ENCODE peak calls at places on chromosome 6, in eight cellular contexts. One of them, this sample, is unnamed.
A peak's percentile ranks its signal among the peaks of the same experiment; 100 is the strongest.

GRCh38 chr6:85705220-85705619 is 62.5 kb upstream of the SYNCRIP start:
- DNase-seq in BE2C: no peak
- DNase-seq in right lobe of liver: no peak
- DNase-seq in breast epithelium: no peak
- DNase-seq in BJ: no peak
- DNase-seq in tibial nerve: no peak
- DNase-seq in fibroblast of lung: no peak
- DNase-seq in CD4-positive, alpha-beta T cell: no peak
- DNase-seq in this sample: no peak

GRCh38 chr6:35181933-35182612 is 31.7 kb upstream of the SCUBE3 start:
- DNase-seq in BE2C: peak; percentile 62
- DNase-seq in right lobe of liver: no peak
- DNase-seq in breast epithelium: peak; percentile 67
- DNase-seq in BJ: peak; percentile 21
- DNase-seq in tibial nerve: peak; percentile 40
- DNase-seq in fibroblast of lung: peak; percentile 85
- DNase-seq in CD4-positive, alpha-beta T cell: no peak
- DNase-seq in this sample: no peak

GRCh38 chr6:73262701-73263569 is at the start of gene KHDC1:
- DNase-seq in BE2C: peak; percentile 73
- DNase-seq in right lobe of liver: no peak
- DNase-seq in breast epithelium: no peak
- DNase-seq in BJ: no peak
- DNase-seq in tibial nerve: no peak
- DNase-seq in fibroblast of lung: peak; percentile 49
- DNase-seq in CD4-positive, alpha-beta T cell: peak; percentile 29
- DNase-seq in this sample: no peak

GRCh38 chr6:128167552-128167951 is 266.7 kb upstream of the THEMIS start:
- DNase-seq in BE2C: no peak
- DNase-seq in right lobe of liver: no peak
- DNase-seq in breast epithelium: no peak
- DNase-seq in BJ: peak; percentile 18
- DNase-seq in tibial nerve: no peak
- DNase-seq in fibroblast of lung: no peak
- DNase-seq in CD4-positive, alpha-beta T cell: no peak
- DNase-seq in this sample: no peak

GRCh38 chr6:31446481-31446880 is 43.1 kb downstream of the MICA start:
- DNase-seq in BE2C: no peak
- DNase-seq in right lobe of liver: no peak
- DNase-seq in breast epithelium: no peak
- DNase-seq in BJ: peak; percentile 13
- DNase-seq in tibial nerve: no peak
- DNase-seq in fibroblast of lung: no peak
- DNase-seq in CD4-positive, alpha-beta T cell: no peak
- DNase-seq in this sample: no peak

GRCh38 chr6:151999194-151999593 is 191.7 kb downstream of the ESR1 start:
- DNase-seq in BE2C: no peak
- DNase-seq in right lobe of liver: no peak
- DNase-seq in breast epithelium: no peak
- DNase-seq in BJ: peak; percentile 19
- DNase-seq in tibial nerve: no peak
- DNase-seq in fibroblast of lung: no peak
- DNase-seq in CD4-positive, alpha-beta T cell: no peak
- DNase-seq in this sample: peak; percentile 19

GRCh38 chr6:131293472-131293911 is 158.2 kb downstream of the AKAP7 start:
- DNase-seq in BE2C: no peak
- DNase-seq in right lobe of liver: no peak
- DNase-seq in breast epithelium: no peak
- DNase-seq in BJ: no peak
- DNase-seq in tibial nerve: no peak
- DNase-seq in fibroblast of lung: no peak
- DNase-seq in CD4-positive, alpha-beta T cell: no peak
- DNase-seq in this sample: no peak

GRCh38 chr6:11535801-11536230 is 1.7 kb upstream of the TMEM170B start:
- DNase-seq in BE2C: no peak
- DNase-seq in right lobe of liver: no peak
- DNase-seq in breast epithelium: no peak
- DNase-seq in BJ: no peak
- DNase-seq in tibial nerve: no peak
- DNase-seq in fibroblast of lung: peak; percentile 39
- DNase-seq in CD4-positive, alpha-beta T cell: no peak
- DNase-seq in this sample: no peak

GRCh38 chr6:17352302-17352701 is 41.1 kb upstream of the CAP2 start:
- DNase-seq in BE2C: no peak
- DNase-seq in right lobe of liver: no peak
- DNase-seq in breast epithelium: no peak
- DNase-seq in BJ: no peak
- DNase-seq in tibial nerve: no peak
- DNase-seq in fibroblast of lung: no peak
- DNase-seq in CD4-positive, alpha-beta T cell: no peak
- DNase-seq in this sample: no peak

GRCh38 chr6:162173448-162173847 is 554.1 kb downstream of the PRKN start:
- DNase-seq in BE2C: no peak
- DNase-seq in right lobe of liver: no peak
- DNase-seq in breast epithelium: no peak
- DNase-seq in BJ: no peak
- DNase-seq in tibial nerve: no peak
- DNase-seq in fibroblast of lung: no peak
- DNase-seq in CD4-positive, alpha-beta T cell: no peak
- DNase-seq in this sample: no peak

GRCh38 chr6:48747040-48747439 is 636.0 kb upstream of the PTCHD4 start:
- DNase-seq in BE2C: no peak
- DNase-seq in right lobe of liver: no peak
- DNase-seq in breast epithelium: no peak
- DNase-seq in BJ: peak; percentile 59
- DNase-seq in tibial nerve: no peak
- DNase-seq in fibroblast of lung: peak; percentile 81
- DNase-seq in CD4-positive, alpha-beta T cell: no peak
- DNase-seq in this sample: no peak

GRCh38 chr6:30075094-30075986 is at the start of gene RNF39:
- DNase-seq in BE2C: no peak
- DNase-seq in right lobe of liver: no peak
- DNase-seq in breast epithelium: no peak
- DNase-seq in BJ: no peak
- DNase-seq in tibial nerve: no peak
- DNase-seq in fibroblast of lung: no peak
- DNase-seq in CD4-positive, alpha-beta T cell: no peak
- DNase-seq in this sample: no peak
- TF ChIP-seq CTCF in BE2C: peak; percentile 26
- TF ChIP-seq CTCF in right lobe of liver: no peak
- TF ChIP-seq CTCF in breast epithelium: no peak
- TF ChIP-seq CTCF in BJ: peak; percentile 44
- TF ChIP-seq CTCF in tibial nerve: peak; percentile 17
- TF ChIP-seq CTCF in fibroblast of lung: peak; percentile 15
- TF ChIP-seq CTCF in CD4-positive, alpha-beta T cell: peak; percentile 40
- TF ChIP-seq CTCF in this sample: peak; percentile 48

GRCh38 chr6:1312444-1313363 is 806 bp downstream of the FOXQ1 start:
- DNase-seq in BE2C: no peak
- DNase-seq in right lobe of liver: no peak
- DNase-seq in breast epithelium: no peak
- DNase-seq in BJ: no peak
- DNase-seq in tibial nerve: no peak
- DNase-seq in fibroblast of lung: no peak
- DNase-seq in CD4-positive, alpha-beta T cell: no peak
- DNase-seq in this sample: no peak
- H3K27me3 ChIP-seq in BE2C: peaks cover 69% of the 10 kb centered on the region
- H3K27me3 ChIP-seq in right lobe of liver: peaks cover 13% of the 10 kb centered on the region
- H3K27me3 ChIP-seq in breast epithelium: no peaks in the 10 kb centered on the region
- H3K27me3 ChIP-seq in BJ: peaks cover 9% of the 10 kb centered on the region
- H3K27me3 ChIP-seq in tibial nerve: peaks cover 77% of the 10 kb centered on the region
- H3K27me3 ChIP-seq in fibroblast of lung: no peaks in the 10 kb centered on the region
- H3K27me3 ChIP-seq in CD4-positive, alpha-beta T cell: peaks cover 71% of the 10 kb centered on the region
- H3K27me3 ChIP-seq in this sample: peaks cover 29% of the 10 kb centered on the region

DNA sequence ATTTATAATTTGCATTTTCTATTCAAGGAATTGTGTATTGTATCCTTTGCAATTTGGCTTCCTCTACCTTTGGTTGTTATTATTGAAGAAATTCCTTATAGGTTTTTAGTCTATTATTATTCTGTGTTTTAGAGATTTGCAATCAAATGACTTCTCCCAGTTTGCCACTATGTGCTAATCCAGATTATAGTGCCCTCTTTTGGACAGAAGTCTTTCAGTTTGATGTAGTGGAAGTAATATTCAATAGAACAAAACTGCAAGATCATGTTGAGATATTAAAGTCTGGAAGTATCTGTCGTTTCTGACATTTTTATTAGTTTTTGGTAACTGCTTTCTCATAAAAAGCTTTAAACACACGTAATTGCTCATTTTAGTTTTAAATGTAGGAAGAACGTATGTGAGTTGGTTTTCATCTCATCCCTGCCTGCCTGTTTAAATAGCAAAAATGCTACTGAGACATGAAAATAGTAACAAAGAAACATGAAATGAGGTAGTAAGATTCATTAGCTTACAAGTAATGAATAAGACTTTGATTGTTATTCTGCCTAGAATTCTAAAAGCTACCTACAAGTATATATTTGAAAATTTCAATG is 72.8 kb downstream of the RTN4IP1 start:
- DNase-seq in BE2C: no peak
- DNase-seq in right lobe of liver: no peak
- DNase-seq in breast epithelium: no peak
- DNase-seq in BJ: no peak
- DNase-seq in tibial nerve: no peak
- DNase-seq in fibroblast of lung: peak; percentile 68
- DNase-seq in CD4-positive, alpha-beta T cell: no peak
- DNase-seq in this sample: no peak
- TF ChIP-seq CTCF in BE2C: peak; percentile 21
- TF ChIP-seq CTCF in right lobe of liver: peak; percentile 37
- TF ChIP-seq CTCF in breast epithelium: no peak
- TF ChIP-seq CTCF in BJ: peak; percentile 47
- TF ChIP-seq CTCF in tibial nerve: no peak
- TF ChIP-seq CTCF in fibroblast of lung: peak; percentile 34
- TF ChIP-seq CTCF in CD4-positive, alpha-beta T cell: peak; percentile 75
- TF ChIP-seq CTCF in this sample: peak; percentile 32

DNA sequence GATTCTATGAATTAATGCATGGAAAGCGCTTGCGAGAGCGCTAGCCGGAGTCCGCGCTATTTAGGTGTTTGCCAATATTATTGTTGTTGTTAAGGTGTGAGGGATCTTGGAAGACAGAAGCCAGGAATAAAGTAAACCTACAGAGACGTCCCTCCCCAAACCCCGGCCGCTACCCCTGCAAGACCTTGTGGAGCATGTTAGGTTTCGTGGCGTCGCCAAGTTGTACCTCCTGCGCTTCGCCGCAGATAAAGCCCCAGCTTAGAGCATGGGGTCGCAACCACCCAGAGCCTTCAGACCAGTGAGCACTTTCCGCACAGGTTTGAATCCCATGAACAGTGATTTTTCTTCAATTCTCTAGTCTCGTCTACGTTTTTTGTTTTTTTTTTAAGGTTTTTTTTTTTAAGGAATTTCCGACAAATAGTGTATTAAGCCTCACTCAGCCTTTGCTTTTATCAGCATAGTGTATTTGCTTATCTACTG is 16.9 kb upstream of the ZSCAN9 start:
- DNase-seq in BE2C: no peak
- DNase-seq in right lobe of liver: no peak
- DNase-seq in breast epithelium: no peak
- DNase-seq in BJ: no peak
- DNase-seq in tibial nerve: no peak
- DNase-seq in fibroblast of lung: peak; percentile 6
- DNase-seq in CD4-positive, alpha-beta T cell: no peak
- DNase-seq in this sample: no peak
- H3K27me3 ChIP-seq in BE2C: peaks cover 60% of the 10 kb centered on the region
- H3K27me3 ChIP-seq in right lobe of liver: peaks cover 57% of the 10 kb centered on the region
- H3K27me3 ChIP-seq in breast epithelium: no peaks in the 10 kb centered on the region
- H3K27me3 ChIP-seq in BJ: peaks cover 16% of the 10 kb centered on the region
- H3K27me3 ChIP-seq in tibial nerve: peaks cover 91% of the 10 kb centered on the region
- H3K27me3 ChIP-seq in fibroblast of lung: peaks cover 21% of the 10 kb centered on the region
- H3K27me3 ChIP-seq in CD4-positive, alpha-beta T cell: peaks cover 92% of the 10 kb centered on the region
- H3K27me3 ChIP-seq in this sample: peaks cover 19% of the 10 kb centered on the region

GRCh38 chr6:157479464-157480303 is 98.7 kb downstream of the ZDHHC14 start:
- DNase-seq in BE2C: no peak
- DNase-seq in right lobe of liver: no peak
- DNase-seq in breast epithelium: no peak
- DNase-seq in BJ: no peak
- DNase-seq in tibial nerve: no peak
- DNase-seq in fibroblast of lung: no peak
- DNase-seq in CD4-positive, alpha-beta T cell: no peak
- DNase-seq in this sample: no peak

GRCh38 chr6:157481189-157481864 is 100.3 kb downstream of the ZDHHC14 start:
- DNase-seq in BE2C: no peak
- DNase-seq in right lobe of liver: no peak
- DNase-seq in breast epithelium: no peak
- DNase-seq in BJ: no peak
- DNase-seq in tibial nerve: no peak
- DNase-seq in fibroblast of lung: no peak
- DNase-seq in CD4-positive, alpha-beta T cell: no peak
- DNase-seq in this sample: no peak

GRCh38 chr6:157484181-157484580 is 103.2 kb downstream of the ZDHHC14 start:
- DNase-seq in BE2C: no peak
- DNase-seq in right lobe of liver: no peak
- DNase-seq in breast epithelium: no peak
- DNase-seq in BJ: no peak
- DNase-seq in tibial nerve: no peak
- DNase-seq in fibroblast of lung: no peak
- DNase-seq in CD4-positive, alpha-beta T cell: no peak
- DNase-seq in this sample: no peak

GRCh38 chr6:157483770-157484169 is 102.8 kb downstream of the ZDHHC14 start:
- DNase-seq in BE2C: no peak
- DNase-seq in right lobe of liver: no peak
- DNase-seq in breast epithelium: no peak
- DNase-seq in BJ: no peak
- DNase-seq in tibial nerve: no peak
- DNase-seq in fibroblast of lung: no peak
- DNase-seq in CD4-positive, alpha-beta T cell: no peak
- DNase-seq in this sample: no peak

GRCh38 chr6:157481865-157482249 is 100.9 kb downstream of the ZDHHC14 start:
- DNase-seq in BE2C: no peak
- DNase-seq in right lobe of liver: no peak
- DNase-seq in breast epithelium: no peak
- DNase-seq in BJ: no peak
- DNase-seq in tibial nerve: peak; percentile 15
- DNase-seq in fibroblast of lung: no peak
- DNase-seq in CD4-positive, alpha-beta T cell: no peak
- DNase-seq in this sample: no peak
- TF ChIP-seq CTCF in BE2C: no peak
- TF ChIP-seq CTCF in right lobe of liver: no peak
- TF ChIP-seq CTCF in breast epithelium: no peak
- TF ChIP-seq CTCF in BJ: no peak
- TF ChIP-seq CTCF in tibial nerve: no peak
- TF ChIP-seq CTCF in fibroblast of lung: no peak
- TF ChIP-seq CTCF in CD4-positive, alpha-beta T cell: no peak
- TF ChIP-seq CTCF in this sample: no peak

GRCh38 chr6:160427312-160428068 is 79.3 kb downstream of the SLC22A3 start:
- DNase-seq in BE2C: no peak
- DNase-seq in right lobe of liver: peak; percentile 78
- DNase-seq in breast epithelium: no peak
- DNase-seq in BJ: no peak
- DNase-seq in tibial nerve: peak; percentile 24
- DNase-seq in fibroblast of lung: peak; percentile 38
- DNase-seq in CD4-positive, alpha-beta T cell: no peak
- DNase-seq in this sample: no peak
- H3K27me3 ChIP-seq in BE2C: no peaks in the 10 kb centered on the region
- H3K27me3 ChIP-seq in right lobe of liver: no peaks in the 10 kb centered on the region
- H3K27me3 ChIP-seq in breast epithelium: no peaks in the 10 kb centered on the region
- H3K27me3 ChIP-seq in BJ: no peaks in the 10 kb centered on the region
- H3K27me3 ChIP-seq in tibial nerve: no peaks in the 10 kb centered on the region
- H3K27me3 ChIP-seq in fibroblast of lung: no peaks in the 10 kb centered on the region
- H3K27me3 ChIP-seq in CD4-positive, alpha-beta T cell: peaks cover 21% of the 10 kb centered on the region
- H3K27me3 ChIP-seq in this sample: no peaks in the 10 kb centered on the region

This sample was measured in kidney epithelial cell.